ENCODE peak calls at places on chromosomes 7 and 10, in eight cellular contexts. U, F, O, G, J, L, T and D are unnamed samples.

GRCh38 chr7:128849804-128850490 is 12.7 kb upstream of the ATP6V1F start:
- DNase-seq in J (no peak), U (no peak), T (no peak), O (no peak), G (no peak), L (no peak), F (no peak), D (no peak)

GRCh38 chr7:94303736-94304135 is 91.0 kb upstream of the COL1A2 start:
- DNase-seq in J (no peak), G (no peak), T (no peak), F (no peak), O (peak), L (peak), U (no peak), D (no peak)

GRCh38 chr7:823639-824038 is 8.6 kb upstream of the SUN1 start:
- DNase-seq in F (no peak), U (no peak), G (no peak), O (no peak), L (peak), J (no peak), T (no peak), D (no peak)

GRCh38 chr10:45353176-45353575 is 20.8 kb upstream of the ALOX5 start:
- DNase-seq in U (no peak), G (no peak), O (no peak), F (no peak), T (no peak), L (no peak), J (no peak), D (no peak)

GRCh38 chr7:150374472-150374871 is 4.7 kb upstream of the ZNF775 start:
- DNase-seq in J (no peak), T (no peak), G (no peak), L (no peak), U (no peak), O (no peak), F (no peak), D (no peak)

GRCh38 chr10:7626283-7626682 is 40.5 kb downstream of the ITIH5 start:
- DNase-seq in F (no peak), G (no peak), U (no peak), L (no peak), J (no peak), T (no peak), O (peak), D (no peak)

GRCh38 chr10:1669433-1669832 is 67.9 kb downstream of the ADARB2 start:
- DNase-seq in J (no peak), O (no peak), L (no peak), U (no peak), F (no peak), G (no peak), T (no peak), D (no peak)

GRCh38 chr7:105806592-105807266 is 69.7 kb downstream of the ATXN7L1 start:
- DNase-seq in J (peak), F (peak), O (peak), T (no peak), L (peak), U (peak), G (peak), D (peak)

GRCh38 chr7:148402159-148402558 is 188.4 kb upstream of the C7orf33 start:
- DNase-seq in L (no peak), U (no peak), G (no peak), T (no peak), J (no peak), O (no peak), F (no peak), D (no peak)

GRCh38 chr7:12564996-12565764 is 5.3 kb upstream of the SCIN start:
- DNase-seq in U (no peak), L (no peak), G (no peak), J (no peak), F (no peak), O (peak), T (no peak), D (no peak)

GRCh38 chr10:767211-767610 is 77.7 kb upstream of the DIP2C start:
- DNase-seq in J (no peak), T (no peak), F (no peak), U (no peak), O (no peak), G (no peak), L (no peak), D (no peak)

GRCh38 chr7:44057849-44058758 is 7.3 kb downstream of the PGAM2 start:
- DNase-seq in O (no peak), G (no peak), J (no peak), L (no peak), T (no peak), U (peak), F (no peak), D (no peak)

GRCh38 chr7:26490631-26491624 is 199.3 kb downstream of the SNX10 start:
- DNase-seq in U (no peak), O (no peak), G (no peak), J (no peak), L (no peak), T (no peak), F (no peak), D (no peak)

GRCh38 chr7:44324204-44325126 is 929 bp downstream of the CAMK2B start:
- DNase-seq in G (no peak), T (no peak), U (no peak), O (no peak), F (no peak), J (no peak), L (no peak), D (no peak)

GRCh38 chr7:124796771-124797170 is 31.2 kb upstream of the GPR37 start:
- DNase-seq in L (no peak), G (no peak), J (no peak), O (no peak), U (no peak), F (no peak), T (no peak), D (no peak)

GRCh38 chr10:49272251-49273081 is 26.5 kb upstream of the C10orf71 start:
- DNase-seq in G (no peak), T (no peak), U (no peak), O (no peak), L (no peak), F (no peak), J (no peak), D (no peak)

GRCh38 chr7:42494199-42494710 is 257.2 kb upstream of the GLI3 start:
- DNase-seq in J (no peak), F (no peak), L (no peak), O (no peak), T (no peak), G (no peak), U (no peak), D (no peak)

GRCh38 chr10:123154943-123155505 is 822 bp downstream of the BUB3 start:
- DNase-seq in F (no peak), U (peak), L (no peak), G (peak), O (peak), T (peak), J (no peak), D (no peak)